ENCODE peak calls at places on chromosomes 5 and 9, in four cellular contexts. J is WTC11, W is HepG2, C is K562. V is an unnamed sample.

GRCh38 chr9:91458905-91459304 is 35.3 kb upstream of the NFIL3 start:
- DNase-seq in C (no peak), W (peak; percentile 5), J (no peak), V (no peak)

GRCh38 chr5:105639068-105639467 is 2031.7 kb downstream of the EFNA5 start:
- DNase-seq in W (peak; percentile 0), C (peak; percentile 11), J (peak; percentile 73), V (peak; percentile 31)

GRCh38 chr5:6583049-6583880 is 49.6 kb downstream of the NSUN2 start:
- DNase-seq in C (peak; percentile 81), J (peak; percentile 61), W (no peak), V (no peak)

GRCh38 chr5:143694357-143694756 is 117.6 kb upstream of the HMHB1 start:
- DNase-seq in J (no peak), W (peak; percentile 67), C (no peak), V (no peak)

GRCh38 chr5:61048534-61048933 is 103.5 kb downstream of the NDUFAF2 start:
- DNase-seq in J (no peak), W (no peak), C (no peak), V (no peak)

GRCh38 chr5:112350626-112351025 is 68.5 kb downstream of the EPB41L4A start:
- DNase-seq in J (no peak), C (no peak), W (no peak), V (no peak)

GRCh38 chr9:81690251-81690851 is 1.0 kb upstream of the TLE1 start:
- DNase-seq in J (peak; percentile 46), C (no peak), W (no peak), V (no peak)

GRCh38 chr5:79837707-79838620 is 148.3 kb downstream of the CMYA5 start:
- DNase-seq in W (no peak), J (no peak), C (no peak), V (no peak)

GRCh38 chr5:5316333-5316732 is 106.1 kb upstream of the ICE1 start:
- DNase-seq in J (no peak), C (no peak), W (no peak), V (no peak)

GRCh38 chr5:61768692-61769281 is 436.7 kb downstream of the ZSWIM6 start:
- DNase-seq in W (peak; percentile 70), J (peak; percentile 79), C (peak; percentile 57), V (peak; percentile 70)

GRCh38 chr5:112338681-112339337 is 80.3 kb downstream of the EPB41L4A start:
- DNase-seq in W (peak; percentile 18), C (no peak), J (no peak), V (no peak)

GRCh38 chr5:28344803-28345433 is 1306.5 kb upstream of the CDH9 start:
- DNase-seq in J (no peak), W (peak; percentile 35), C (peak; percentile 8), V (peak; percentile 15)

GRCh38 chr9:112705773-112706427 is 12.0 kb downstream of the INIP start:
- DNase-seq in C (no peak), J (peak; percentile 32), W (peak; percentile 40), V (peak; percentile 44)

GRCh38 chr9:131810351-131811170 is 70.7 kb upstream of the RAPGEF1 start:
- DNase-seq in W (no peak), J (no peak), C (no peak), V (no peak)

GRCh38 chr9:35954942-35955546 is 2.9 kb downstream of the OR2S2 start:
- DNase-seq in C (peak; percentile 37), J (peak; percentile 43), W (peak; percentile 56), V (peak; percentile 74)

GRCh38 chr5:125484272-125485002 is 738.0 kb upstream of the ZNF608 start:
- DNase-seq in J (no peak), W (no peak), C (no peak), V (peak; percentile 48)

GRCh38 chr5:177109810-177110209 is 23.1 kb downstream of the FGFR4 start:
- DNase-seq in C (no peak), J (no peak), W (no peak), V (no peak)

GRCh38 chr9:4299006-4299795 is 667 bp downstream of the GLIS3 start:
- DNase-seq in C (no peak), W (no peak), J (peak; percentile 50), V (peak; percentile 6)

GRCh38 chr5:178940569-178941360 is at the start of gene ZNF454:
- DNase-seq in C (no peak), W (no peak), J (peak; percentile 94), V (no peak)

GRCh38 chr5:96703384-96703910 is 41.3 kb downstream of the CAST start:
- DNase-seq in W (peak; percentile 46), J (no peak), C (no peak), V (no peak)

GRCh38 chr5:132420706-132421272 is 51.3 kb downstream of the SLC22A5 start:
- DNase-seq in J (no peak), W (no peak), C (no peak), V (no peak)

GRCh38 chr5:180643191-180643851 is 6.1 kb downstream of the FLT4 start:
- DNase-seq in J (peak; percentile 10), W (no peak), C (no peak), V (no peak)

GRCh38 chr5:82882316-82882715 is 194.9 kb downstream of the TMEM167A start:
- DNase-seq in J (no peak), C (no peak), W (no peak), V (no peak)

GRCh38 chr9:128102861-128103588 is 24.5 kb downstream of the PTGES2 start:
- DNase-seq in C (no peak), W (peak; percentile 94), J (no peak), V (no peak)

GRCh38 chr9:111178361-111179043 is 140.2 kb upstream of the LPAR1 start:
- DNase-seq in C (no peak), J (no peak), W (no peak), V (no peak)

GRCh38 chr5:77367733-77368132 is 124.4 kb downstream of the WDR41 start:
- DNase-seq in J (no peak), C (no peak), W (no peak), V (no peak)

GRCh38 chr5:108650997-108651396 is 96.7 kb upstream of the FER start:
- DNase-seq in C (no peak), J (no peak), W (no peak), V (no peak)

GRCh38 chr9:36017278-36017677 is 19.4 kb upstream of the RECK start:
- DNase-seq in J (no peak), W (no peak), C (no peak), V (no peak)

GRCh38 chr5:14773588-14773987 is 98.0 kb downstream of the ANKH start:
- DNase-seq in J (peak; percentile 17), C (no peak), W (peak; percentile 55), V (no peak)

GRCh38 chr9:85964526-85964925 is 23.6 kb downstream of the NAA35 start:
- DNase-seq in W (no peak), C (no peak), J (no peak), V (no peak)

GRCh38 chr9:34085581-34086500 is 37.2 kb upstream of the UBAP2 start:
- DNase-seq in C (no peak), W (no peak), J (no peak), V (no peak)

GRCh38 chr5:66015296-66015960 is 89.1 kb downstream of the ERBIN start:
- DNase-seq in W (no peak), J (no peak), C (no peak), V (no peak)

GRCh38 chr9:134301387-134302129 is 24.7 kb upstream of the RXRA start:
- DNase-seq in W (no peak), J (no peak), C (no peak), V (no peak)

GRCh38 chr9:134297581-134297980 is 28.7 kb upstream of the RXRA start:
- DNase-seq in C (no peak), J (no peak), W (no peak), V (no peak)

GRCh38 chr9:134299068-134299467 is 27.2 kb upstream of the RXRA start:
- DNase-seq in W (no peak), J (no peak), C (no peak), V (no peak)

GRCh38 chr9:134298000-134298399 is 28.3 kb upstream of the RXRA start:
- DNase-seq in C (no peak), W (no peak), J (no peak), V (no peak)

GRCh38 chr9:134299883-134300282 is 26.4 kb upstream of the RXRA start:
- DNase-seq in C (no peak), J (no peak), W (no peak), V (no peak)
- TF ChIP-seq ELF4 in C (no peak), J (no peak), W (no peak), V (no peak)

DNA sequence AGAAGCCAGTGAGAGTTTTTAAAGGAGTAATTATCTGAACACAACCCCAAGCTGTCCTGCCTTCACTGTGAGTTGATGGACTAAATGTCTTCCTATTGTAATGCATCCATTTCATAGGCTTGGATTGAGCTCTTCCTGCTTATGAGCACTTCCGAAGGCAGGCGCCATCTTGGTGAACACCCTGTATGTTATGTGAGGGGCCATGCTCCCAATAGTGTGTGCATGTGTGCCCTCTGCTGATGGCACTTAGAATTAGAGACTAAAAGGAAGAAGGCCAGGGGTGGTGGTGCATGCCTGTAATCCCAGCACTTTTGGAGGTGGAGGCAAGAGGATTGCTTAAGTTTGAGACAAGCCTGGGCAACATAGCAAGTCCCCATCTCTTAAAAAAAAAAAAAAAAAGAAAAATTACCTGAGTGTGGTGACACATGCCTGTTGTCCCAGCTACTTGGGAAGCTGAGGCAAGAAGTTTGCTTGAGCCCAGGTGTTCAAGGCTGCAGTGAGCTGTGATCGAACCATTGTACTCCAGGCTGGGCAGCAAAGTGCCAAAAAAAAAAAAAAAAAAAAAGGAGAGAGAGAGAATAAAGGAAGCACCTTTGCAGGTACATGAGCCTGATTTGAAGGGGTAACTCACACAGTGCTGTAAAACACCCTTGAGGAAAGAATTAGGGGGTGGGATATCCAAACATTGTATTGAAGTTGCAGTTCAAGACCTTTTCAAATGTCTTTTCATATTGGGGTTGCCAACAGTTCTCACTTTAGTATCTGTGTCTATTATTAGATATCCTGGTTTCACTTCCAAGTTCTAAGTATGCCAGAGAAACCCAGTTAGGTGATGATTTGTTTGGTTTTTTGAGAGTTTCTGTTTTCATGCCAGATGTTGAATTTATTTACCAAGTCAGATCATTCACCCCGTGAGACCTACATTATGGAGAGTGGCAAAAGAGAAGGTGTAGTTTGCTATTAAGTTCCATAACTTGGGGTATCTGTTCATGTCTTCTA is 64.8 kb downstream of the C9orf152 start:
- DNase-seq in C (peak; percentile 22), J (peak; percentile 21), W (no peak), V (no peak)
- TF ChIP-seq ELF4 in C (no peak), J (no peak), W (no peak), V (no peak)

GRCh38 chr9:136140046-136140445 is 21.4 kb upstream of the TMEM250 start:
- DNase-seq in J (no peak), W (no peak), C (no peak), V (no peak)

GRCh38 chr9:136142859-136143214 is 24.2 kb upstream of the TMEM250 start:
- DNase-seq in J (no peak), W (no peak), C (no peak), V (no peak)

GRCh38 chr9:136142416-136142800 is 23.7 kb upstream of the TMEM250 start:
- DNase-seq in C (no peak), J (peak; percentile 38), W (no peak), V (no peak)

GRCh38 chr9:136141716-136142415 is 23.2 kb upstream of the TMEM250 start:
- DNase-seq in W (no peak), J (peak; percentile 15), C (no peak), V (no peak)

DNA sequence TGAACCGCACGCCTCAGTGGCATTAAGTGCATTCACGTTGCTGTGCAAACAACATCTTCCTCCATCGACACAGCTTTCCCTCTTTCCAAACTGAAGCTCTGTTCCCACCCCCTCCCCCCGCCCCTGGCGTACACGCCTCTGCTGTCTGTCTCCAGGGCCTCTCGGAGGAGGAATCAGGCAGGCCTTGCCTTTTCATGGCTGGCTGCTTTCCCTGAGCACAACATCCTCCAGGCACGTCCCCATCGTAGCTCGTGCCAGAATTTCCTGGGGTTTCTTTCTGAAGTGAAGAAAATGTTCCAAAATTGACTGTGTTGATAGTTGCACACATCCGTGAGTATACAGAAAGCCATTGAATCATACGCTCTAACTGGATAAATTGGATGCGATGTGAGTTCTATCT is 22.3 kb upstream of the TMEM250 start:
- DNase-seq in J (peak; percentile 7), C (no peak), W (no peak), V (no peak)
- TF ChIP-seq ELF4 in J (no peak), C (no peak), W (no peak), V (no peak)

GRCh38 chr5:172890659-172891058 is 56.6 kb downstream of the ERGIC1 start:
- DNase-seq in J (no peak), W (no peak), C (no peak), V (no peak)
- TF ChIP-seq ELF4 in J (no peak), W (no peak), C (no peak), V (no peak)

V was measured in HEK293T.